ENCODE peak calls at places on chromosomes 4 and X, in six cellular contexts. S is fibroblast of lung, A is pancreas, X is K562, G is GM23338, Z is tibial nerve. N is an unnamed sample. For H3K36me3, the result is how much of the 10 kb centered on the place peaks cover.

GRCh38 chr4:152815078-152815477 is 35.3 kb downstream of the ARFIP1 start:
- DNase-seq in S (peak), A (no peak), X (no peak), G (no peak), Z (no peak), N (no peak)

GRCh38 chrX:153649178-153649914 is 2.3 kb downstream of the DUSP9 start:
- DNase-seq in S (no peak), A (peak), X (peak), G (peak), Z (no peak), N (no peak)

GRCh38 chr4:153227501-153227900 is 23.3 kb downstream of the TRIM2 start:
- DNase-seq in S (no peak), A (no peak), X (no peak), G (no peak), Z (no peak), N (no peak)

GRCh38 chrX:12419591-12419990 is 281.3 kb downstream of the FRMPD4 start:
- DNase-seq in S (no peak), A (no peak), X (no peak), G (no peak), Z (no peak), N (no peak)

GRCh38 chr4:120718979-120719566 is 203.5 kb downstream of the PRDM5 start:
- DNase-seq in S (peak), A (no peak), X (no peak), G (peak), Z (no peak), N (no peak)

GRCh38 chr4:155672342-155672741 is 5.7 kb downstream of the GUCY1A1 start:
- DNase-seq in S (no peak), A (no peak), X (no peak), G (no peak), Z (no peak), N (no peak)

GRCh38 chr4:37646237-37646636 is 39.9 kb downstream of the RELL1 start:
- DNase-seq in S (no peak), A (no peak), X (no peak), G (no peak), Z (no peak), N (no peak)

GRCh38 chrX:107971636-107972035 is 10.5 kb downstream of the TEX13B start:
- DNase-seq in S (peak), A (no peak), X (no peak), G (no peak), Z (no peak), N (no peak)

GRCh38 chr4:172657112-172657511 is 511.5 kb upstream of the GALNT7 start:
- DNase-seq in S (no peak), A (no peak), X (no peak), G (no peak), Z (no peak), N (no peak)

GRCh38 chrX:69539437-69539836 is 35.3 kb downstream of the NALF2 start:
- DNase-seq in S (no peak), A (no peak), X (no peak), G (no peak), Z (no peak), N (no peak)

GRCh38 chrX:72131317-72132294 is at the start of gene RTL5:
- DNase-seq in S (peak), A (peak), X (peak), G (peak), Z (peak), N (peak)

GRCh38 chrX:11870789-11871188 is 112.8 kb downstream of the MSL3 start:
- DNase-seq in S (no peak), A (no peak), X (no peak), G (no peak), Z (no peak), N (no peak)

GRCh38 chrX:153423652-153424051 is 12.4 kb downstream of the ZFP92 start:
- DNase-seq in S (peak), A (no peak), X (no peak), G (no peak), Z (no peak), N (no peak)

GRCh38 chr4:2834001-2834921 is 9.4 kb upstream of the ADD1 start:
- DNase-seq in S (no peak), A (peak), X (no peak), G (no peak), Z (peak), N (no peak)

GRCh38 chr4:87911252-87911774 is 64.2 kb upstream of the SPP1 start:
- DNase-seq in S (peak), A (no peak), X (no peak), G (no peak), Z (no peak), N (no peak)

GRCh38 chr4:40662962-40663604 is 33.4 kb upstream of the RBM47 start:
- DNase-seq in S (peak), A (no peak), X (no peak), G (no peak), Z (no peak), N (no peak)

GRCh38 chr4:37890501-37891220 is at the start of gene TBC1D1:
- DNase-seq in S (no peak), A (peak), X (no peak), G (peak), Z (no peak), N (peak)

GRCh38 chr4:3145251-3145908 is 70.9 kb downstream of the HTT start:
- DNase-seq in S (peak), A (no peak), X (no peak), G (no peak), Z (no peak), N (no peak)

GRCh38 chr4:15149842-15150592 is 147.7 kb downstream of the CPEB2 start:
- DNase-seq in S (peak), A (peak), X (peak), G (peak), Z (peak), N (peak)

GRCh38 chr4:6069845-6070709 is 51.8 kb upstream of the C4orf50 start:
- DNase-seq in S (no peak), A (no peak), X (no peak), G (no peak), Z (no peak), N (no peak)

GRCh38 chr4:44071959-44072955 is 376.4 kb downstream of the KCTD8 start:
- DNase-seq in S (no peak), A (peak), X (no peak), G (no peak), Z (no peak), N (no peak)

GRCh38 chr4:82903737-82904136 is 3.2 kb downstream of the THAP9 start:
- DNase-seq in S (no peak), A (no peak), X (peak), G (no peak), Z (no peak), N (no peak)

GRCh38 chr4:140000232-140000631 is 153.8 kb downstream of the MAML3 start:
- DNase-seq in S (no peak), A (no peak), X (no peak), G (no peak), Z (no peak), N (no peak)

GRCh38 chr4:1960170-1960825 is 48.5 kb downstream of the NELFA start:
- DNase-seq in S (no peak), A (no peak), X (no peak), G (no peak), Z (no peak), N (no peak)

GRCh38 chrX:16786791-16787735 is 797 bp downstream of the TXLNG start:
- DNase-seq in S (peak), A (peak), X (peak), G (peak), Z (no peak), N (no peak)

GRCh38 chrX:153397256-153397960 is 3.7 kb downstream of the PNMA6E start:
- DNase-seq in S (no peak), A (no peak), X (no peak), G (no peak), Z (no peak), N (no peak)

GRCh38 chrX:131633285-131633917 is 89.5 kb downstream of the OR13H1 start:
- DNase-seq in S (peak), A (no peak), X (peak), G (peak), Z (peak), N (peak)

GRCh38 chr4:4852591-4853362 is 6.7 kb upstream of the MSX1 start:
- DNase-seq in S (peak), A (no peak), X (peak), G (peak), Z (no peak), N (no peak)

GRCh38 chrX:135437867-135438733 is 16.4 kb downstream of the SMIM10L2A start:
- DNase-seq in S (no peak), A (peak), X (peak), G (peak), Z (no peak), N (no peak)

GRCh38 chrX:143683486-143683885 is 37.1 kb downstream of the SPANXN2 start:
- DNase-seq in S (no peak), A (no peak), X (no peak), G (no peak), Z (no peak), N (no peak)

GRCh38 chrX:15416133-15416993 is 32.1 kb upstream of the VEGFD start:
- DNase-seq in S (no peak), A (no peak), X (no peak), G (peak), Z (no peak), N (no peak)

GRCh38 chr4:76447326-76447954 is 12.4 kb downstream of the SHROOM3 start:
- DNase-seq in S (peak), A (no peak), X (no peak), G (no peak), Z (no peak), N (no peak)

GRCh38 chr4:10643600-10644425 is 40.8 kb downstream of the CLNK start:
- DNase-seq in S (no peak), A (no peak), X (no peak), G (peak), Z (no peak), N (no peak)

GRCh38 chr4:118340109-118340508 is 12.7 kb downstream of the PRSS12 start:
- DNase-seq in S (no peak), A (no peak), X (no peak), G (peak), Z (no peak), N (no peak)

GRCh38 chrX:10577863-10578262 is 42.5 kb downstream of the MID1 start:
- DNase-seq in S (peak), A (no peak), X (no peak), G (no peak), Z (no peak), N (no peak)

GRCh38 chrX:56994375-56995270 is 718 bp downstream of the SPIN3 start:
- DNase-seq in S (no peak), A (peak), X (peak), G (no peak), Z (no peak), N (no peak)

GRCh38 chrX:131792789-131793462 is 230.2 kb upstream of the STK26 start:
- DNase-seq in S (no peak), A (peak), X (no peak), G (no peak), Z (no peak), N (no peak)

GRCh38 chrX:50432760-50433377 is 37.8 kb downstream of the DGKK start:
- DNase-seq in S (no peak), A (no peak), X (no peak), G (peak), Z (no peak), N (no peak)

GRCh38 chr4:84740071-84740470 is 157.1 kb downstream of the CDS1 start:
- DNase-seq in S (no peak), A (no peak), X (no peak), G (no peak), Z (no peak), N (no peak)
- H3K36me3 ChIP-seq in S (under half), A (under half), X (under half), G (under half), Z (under half), N (under half)

GRCh38 chr4:144658908-144659307 is 13.0 kb downstream of the HHIP start:
- DNase-seq in S (no peak), A (no peak), X (no peak), G (no peak), Z (no peak), N (no peak)
- H3K36me3 ChIP-seq in S (under half), A (under half), X (under half), G (under half), Z (under half), N (under half)

GRCh38 chr4:145840801-145841200 is 97.8 kb downstream of the ZNF827 start:
- DNase-seq in S (no peak), A (no peak), X (no peak), G (no peak), Z (no peak), N (no peak)

GRCh38 chr4:145842224-145842887 is 96.3 kb downstream of the ZNF827 start:
- DNase-seq in S (no peak), A (no peak), X (no peak), G (peak), Z (no peak), N (no peak)

GRCh38 chr4:145845118-145845517 is 93.5 kb downstream of the ZNF827 start:
- DNase-seq in S (no peak), A (no peak), X (no peak), G (no peak), Z (no peak), N (no peak)

GRCh38 chr4:145843651-145844050 is 95.0 kb downstream of the ZNF827 start:
- DNase-seq in S (no peak), A (no peak), X (no peak), G (no peak), Z (no peak), N (no peak)

DNA sequence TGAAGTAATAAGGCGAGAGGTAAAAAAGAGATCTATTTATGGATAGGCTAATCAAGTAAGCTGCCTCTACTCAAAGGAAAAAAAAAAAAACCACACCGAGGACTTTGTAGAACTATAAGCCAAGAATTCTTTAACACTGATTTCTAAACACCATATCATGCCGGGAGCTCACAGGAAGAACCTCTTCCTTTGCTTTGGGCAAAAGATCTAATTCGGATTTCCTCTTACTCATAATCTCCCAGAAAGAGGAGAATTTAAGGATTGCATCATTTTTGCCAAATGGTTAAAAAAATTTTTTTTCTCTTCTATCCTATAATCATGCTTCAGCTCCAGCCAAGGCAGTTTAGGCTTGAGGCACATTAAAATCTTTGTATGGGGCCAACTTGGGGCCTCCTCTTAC is 95.5 kb downstream of the ZNF827 start:
- DNase-seq in S (peak), A (no peak), X (no peak), G (no peak), Z (no peak), N (no peak)
- H3K36me3 ChIP-seq in S (under half), A (under half), X (under half), G (under half), Z (under half), N (under half)

DNA sequence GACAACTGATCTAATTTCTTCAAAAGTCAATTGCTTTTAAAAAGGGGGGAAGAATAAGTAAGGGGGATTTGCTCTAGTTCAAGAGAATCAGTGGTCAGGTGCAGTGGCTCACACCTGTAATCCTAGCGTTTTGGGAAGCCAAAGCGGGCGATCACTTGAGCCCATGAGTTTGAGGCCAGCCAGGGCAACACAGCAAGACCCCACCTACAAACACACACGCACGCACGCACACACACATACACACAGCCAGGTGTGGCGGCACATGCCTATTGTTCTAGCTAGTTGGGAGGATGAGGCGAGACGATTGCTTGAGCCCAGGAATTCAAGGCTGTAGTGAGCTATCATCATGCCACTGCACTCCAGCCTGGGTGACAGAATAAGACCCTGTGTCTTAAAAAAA is 9.6 kb downstream of the GRSF1 start:
- DNase-seq in S (no peak), A (no peak), X (no peak), G (no peak), Z (no peak), N (no peak)
- H3K36me3 ChIP-seq in S (under half), A (under half), X (half or more), G (half or more), Z (under half), N (under half)

N was measured in prostate gland.